ENCODE peak calls at places on chromosome 18, in five cellular contexts. O, E, R, F and L are unnamed samples.

GRCh38 chr18:45764000-45764686 is 40.2 kb downstream of the SLC14A1 start:
- DNase-seq in O (no peak), E (no peak), R (peak), F (no peak), L (no peak)

GRCh38 chr18:37779220-37779619 is 213.6 kb upstream of the CELF4 start:
- DNase-seq in O (no peak), E (no peak), R (no peak), F (no peak), L (no peak)

GRCh38 chr18:12238861-12239260 is 15.3 kb upstream of the CIDEA start:
- DNase-seq in O (no peak), E (no peak), R (peak), F (no peak), L (no peak)

GRCh38 chr18:60413944-60414547 is 41.5 kb upstream of the MC4R start:
- DNase-seq in O (no peak), E (no peak), R (peak), F (no peak), L (no peak)

GRCh38 chr18:3163968-3164367 is 55.8 kb downstream of the MYOM1 start:
- DNase-seq in O (no peak), E (no peak), R (no peak), F (no peak), L (no peak)

GRCh38 chr18:10060469-10060782 is 146.6 kb downstream of the VAPA start:
- DNase-seq in O (no peak), E (no peak), R (no peak), F (no peak), L (no peak)

GRCh38 chr18:7778181-7778580 is 211.1 kb downstream of the PTPRM start:
- DNase-seq in O (no peak), E (no peak), R (peak), F (no peak), L (no peak)

GRCh38 chr18:34647251-34647650 is 62.8 kb upstream of the DTNA start:
- DNase-seq in O (no peak), E (no peak), R (no peak), F (peak), L (no peak)

GRCh38 chr18:35991696-35992095 is 19.2 kb downstream of the RMP24 start:
- DNase-seq in O (no peak), E (no peak), R (no peak), F (no peak), L (no peak)

GRCh38 chr18:42458226-42458625 is 503.2 kb downstream of the PIK3C3 start:
- DNase-seq in O (no peak), E (no peak), R (no peak), F (no peak), L (no peak)

GRCh38 chr18:40877096-40877495 is 1077.9 kb upstream of the PIK3C3 start:
- DNase-seq in O (no peak), E (no peak), R (peak), F (no peak), L (no peak)

GRCh38 chr18:79529991-79530390 is 134.3 kb downstream of the NFATC1 start:
- DNase-seq in O (no peak), E (no peak), R (no peak), F (no peak), L (no peak)

GRCh38 chr18:32920796-32921787 is 148.3 kb upstream of the KLHL14 start:
- DNase-seq in O (no peak), E (no peak), R (peak), F (no peak), L (no peak)

GRCh38 chr18:28984731-28985130 is 807.8 kb upstream of the CDH2 start:
- DNase-seq in O (no peak), E (no peak), R (peak), F (no peak), L (no peak)

GRCh38 chr18:7575465-7576026 is 8.4 kb downstream of the PTPRM start:
- DNase-seq in O (no peak), E (no peak), R (peak), F (no peak), L (no peak)

GRCh38 chr18:35571138-35571537 is 10.4 kb upstream of the GALNT1 start:
- DNase-seq in O (no peak), E (no peak), R (peak), F (no peak), L (no peak)

GRCh38 chr18:63186934-63187574 is 132.5 kb downstream of the BCL2 start:
- DNase-seq in O (no peak), E (no peak), R (no peak), F (no peak), L (no peak)

GRCh38 chr18:985301-985700 is 80.6 kb downstream of the ADCYAP1 start:
- DNase-seq in O (no peak), E (no peak), R (no peak), F (no peak), L (no peak)

GRCh38 chr18:58996131-58996632 is 131.5 kb downstream of the ZNF532 start:
- DNase-seq in O (no peak), E (no peak), R (peak), F (no peak), L (no peak)

GRCh38 chr18:11937874-11938478 is 29.9 kb upstream of the MPPE1 start:
- DNase-seq in O (peak), E (peak), R (peak), F (peak), L (peak)

GRCh38 chr18:76376225-76376624 is 118.8 kb downstream of the ZNF516 start:
- DNase-seq in O (no peak), E (no peak), R (peak), F (no peak), L (no peak)

GRCh38 chr18:11392292-11392691 is 217.1 kb upstream of the SLC35G4 start:
- DNase-seq in O (no peak), E (no peak), R (no peak), F (no peak), L (no peak)

GRCh38 chr18:33959609-33960008 is 265.1 kb downstream of the NOL4 start:
- DNase-seq in O (no peak), E (no peak), R (no peak), F (no peak), L (no peak)

GRCh38 chr18:9323750-9324445 is 10.7 kb upstream of the TWSG1 start:
- DNase-seq in O (no peak), E (no peak), R (peak), F (no peak), L (no peak)

GRCh38 chr18:63218472-63218871 is 101.1 kb downstream of the BCL2 start:
- DNase-seq in O (no peak), E (no peak), R (no peak), F (no peak), L (no peak)

GRCh38 chr18:57113783-57114465 is 33.0 kb upstream of the BOD1L2 start:
- DNase-seq in O (no peak), E (no peak), R (no peak), F (no peak), L (no peak)

GRCh38 chr18:62550746-62551145 is 27.9 kb downstream of the ZCCHC2 start:
- DNase-seq in O (no peak), E (no peak), R (no peak), F (no peak), L (no peak)

GRCh38 chr18:31633416-31634330 is 42.0 kb downstream of the TTR start:
- DNase-seq in O (no peak), E (no peak), R (no peak), F (no peak), L (no peak)

GRCh38 chr18:70457788-70458187 is 168.9 kb downstream of the SOCS6 start:
- DNase-seq in O (no peak), E (no peak), R (no peak), F (no peak), L (no peak)

GRCh38 chr18:63237911-63238710 is 81.5 kb downstream of the BCL2 start:
- DNase-seq in O (no peak), E (peak), R (peak), F (no peak), L (no peak)

GRCh38 chr18:27785815-27786537 is 391.0 kb downstream of the CDH2 start:
- DNase-seq in O (no peak), E (no peak), R (no peak), F (no peak), L (no peak)

GRCh38 chr18:51537487-51537886 is 340.0 kb upstream of the MEX3C start:
- DNase-seq in O (no peak), E (no peak), R (no peak), F (peak), L (no peak)